ENCODE peak calls at places on chromosome 22, in four cellular contexts. A, F, B and S are unnamed samples.

GRCh38 chr22:31532060-31532459 is 35.7 kb downstream of the SFI1 start:
- DNase-seq in A (no peak), F (no peak), B (no peak), S (no peak)

GRCh38 chr22:47190276-47190956 is 428.0 kb downstream of the TBC1D22A start:
- DNase-seq in A (no peak), F (no peak), B (no peak), S (no peak)

GRCh38 chr22:46172522-46172921 is 22.2 kb downstream of the PPARA start:
- DNase-seq in A (no peak), F (no peak), B (no peak), S (no peak)

GRCh38 chr22:27602390-27602789 is 199.2 kb downstream of the MN1 start:
- DNase-seq in A (peak; percentile 48), F (no peak), B (no peak), S (no peak)

GRCh38 chr22:30205281-30206115 is 41.1 kb downstream of the LIF start:
- DNase-seq in A (peak; percentile 34), F (no peak), B (peak; percentile 40), S (peak; percentile 91)

GRCh38 chr22:45818130-45819085 is 146.8 kb downstream of the ATXN10 start:
- DNase-seq in A (no peak), F (no peak), B (peak; percentile 16), S (no peak)

GRCh38 chr22:23033116-23033905 is 37.0 kb upstream of the GNAZ start:
- DNase-seq in A (no peak), F (no peak), B (no peak), S (no peak)

GRCh38 chr22:31106001-31106571 is 1.3 kb downstream of the SELENOM start:
- DNase-seq in A (no peak), F (no peak), B (no peak), S (no peak)

GRCh38 chr22:30970356-30970746 is 1.3 kb downstream of the TUG1 start:
- DNase-seq in A (no peak), F (no peak), B (no peak), S (no peak)

GRCh38 chr22:30486118-30486517 is 14.3 kb upstream of the SEC14L3 start:
- DNase-seq in A (no peak), F (no peak), B (no peak), S (no peak)

GRCh38 chr22:27573280-27573711 is 228.3 kb downstream of the MN1 start:
- DNase-seq in A (no peak), F (no peak), B (no peak), S (no peak)

GRCh38 chr22:22362939-22363338 is 118.4 kb downstream of the VPREB1 start:
- DNase-seq in A (no peak), F (no peak), B (no peak), S (no peak)

DNA sequence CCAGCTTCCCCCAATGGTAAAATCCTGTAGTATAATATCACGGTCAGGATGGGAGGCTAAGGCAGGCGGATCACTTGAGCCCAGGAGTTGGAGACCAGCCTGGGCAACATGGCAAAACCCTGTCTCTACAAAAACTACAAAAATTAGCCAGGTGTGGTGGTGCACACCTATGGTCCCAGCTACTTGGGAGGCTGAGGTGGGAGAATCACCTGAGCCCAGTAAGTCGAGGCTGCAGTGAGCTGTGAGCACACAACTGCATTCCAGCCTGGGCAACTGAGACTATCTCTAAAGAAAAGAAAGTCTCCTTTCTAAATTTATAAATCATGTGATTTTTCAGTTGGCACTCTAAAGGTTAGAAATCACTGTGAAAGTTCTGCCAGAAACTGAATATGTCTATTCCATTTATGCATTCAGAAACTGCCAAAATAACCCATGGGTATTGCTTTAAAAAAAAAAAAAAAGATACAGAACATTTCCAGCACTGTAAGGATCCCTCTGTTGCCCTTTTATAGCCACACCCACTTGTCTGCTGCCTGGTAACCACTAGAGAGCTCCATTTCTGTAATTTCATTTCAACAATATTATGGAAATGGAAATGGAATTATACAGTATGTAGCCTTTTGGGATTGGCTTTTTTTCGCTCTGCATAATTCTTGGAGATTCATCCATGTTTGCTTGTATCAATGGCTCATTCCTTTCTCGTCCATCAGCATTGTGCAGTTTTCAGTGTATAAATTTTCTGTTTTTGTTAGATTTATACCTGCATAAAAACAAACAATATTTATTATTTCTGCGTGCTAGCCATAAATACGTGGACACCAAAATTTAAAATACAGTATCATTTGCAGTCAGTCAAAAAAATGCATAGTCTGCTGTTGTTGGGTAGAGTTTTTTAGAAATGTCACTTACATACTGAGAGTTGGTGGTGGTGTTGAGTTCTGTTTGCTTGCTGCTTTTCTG is 9.4 kb downstream of the CDC45 start:
- DNase-seq in A (peak; percentile 57), F (no peak), B (no peak), S (peak; percentile 14)
- TF ChIP-seq CHD4 in A (no peak), F (no peak), B (no peak), S (no peak)

GRCh38 chr22:20204821-20205220 is 54.0 kb upstream of the CCDC188 start:
- DNase-seq in A (no peak), F (no peak), B (no peak), S (no peak)

GRCh38 chr22:20205464-20205963 is 54.7 kb upstream of the CCDC188 start:
- DNase-seq in A (no peak), F (no peak), B (no peak), S (no peak)

GRCh38 chr22:20205964-20206708 is 55.3 kb upstream of the CCDC188 start:
- DNase-seq in A (peak; percentile 99), F (peak; percentile 54), B (peak; percentile 37), S (peak; percentile 59)

GRCh38 chr22:20207277-20208025 is 56.6 kb upstream of the CCDC188 start:
- DNase-seq in A (no peak), F (no peak), B (no peak), S (no peak)

DNA sequence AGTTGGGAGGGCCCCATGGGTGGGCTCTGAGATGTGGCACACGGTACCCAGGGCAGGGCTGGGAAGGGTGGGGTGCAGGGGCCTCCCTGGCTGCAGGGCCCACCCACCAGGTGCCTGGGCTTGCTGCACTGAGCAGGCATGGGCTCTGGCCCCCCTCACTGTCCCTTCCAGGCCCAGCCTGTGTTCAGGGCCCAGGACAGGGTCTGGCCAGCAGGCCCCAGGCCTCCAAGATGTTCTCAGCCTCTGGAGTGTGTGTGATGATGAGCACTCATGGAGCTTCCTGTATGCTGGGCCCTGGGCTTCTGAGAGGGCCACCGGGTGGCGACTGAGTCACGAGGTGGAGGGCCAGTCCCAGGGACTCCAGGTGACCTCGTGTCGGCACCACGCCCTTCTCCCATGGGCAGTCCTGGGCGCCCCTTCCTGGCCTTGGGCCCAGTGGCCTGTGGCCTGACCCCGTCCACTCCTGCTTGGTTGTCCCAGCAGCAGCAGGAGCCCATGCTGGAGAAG is 55.9 kb upstream of the CCDC188 start:
- DNase-seq in A (peak; percentile 90), F (no peak), B (no peak), S (peak; percentile 17)
- H3K4me3 ChIP-seq in A (peak overlapping the region; percentile 53), F (peak overlapping the region; percentile 82), B (peak overlapping the region; percentile 38), S (peak overlapping the region; percentile 64)

GRCh38 chr22:36328635-36329216 is 59.0 kb downstream of the MYH9 start:
- DNase-seq in A (peak; percentile 60), F (peak; percentile 51), B (no peak), S (peak; percentile 14)
- TF ChIP-seq CHD4 in A (no peak), F (no peak), B (no peak), S (no peak)

GRCh38 chr22:24401824-24402434 is 25.5 kb upstream of the ADORA2A start:
- DNase-seq in A (no peak), F (no peak), B (no peak), S (no peak)
- H3K4me3 ChIP-seq in A (no peak overlapping the region), F (peak overlapping the region; percentile 49), B (no peak overlapping the region), S (no peak overlapping the region)

GRCh38 chr22:37892566-37893338 is 13.3 kb upstream of the MICALL1 start:
- DNase-seq in A (no peak), F (no peak), B (no peak), S (no peak)
- TF ChIP-seq CHD4 in A (no peak), F (no peak), B (no peak), S (no peak)

GRCh38 chr22:16824718-16825687 is at the start of gene XKR3:
- DNase-seq in A (peak; percentile 43), F (peak; percentile 37), B (no peak), S (no peak)
- H3K4me3 ChIP-seq in A (no peak within 1 kb of the TSS), F (peak within 1 kb of the TSS; percentile 17), B (peak within 1 kb of the TSS; percentile 32), S (no peak within 1 kb of the TSS)

GRCh38 chr22:41504397-41504796 is 35.5 kb downstream of the ACO2 start:
- DNase-seq in A (no peak), F (no peak), B (no peak), S (no peak)
- TF ChIP-seq CHD4 in A (no peak), F (no peak), B (no peak), S (no peak)

DNA sequence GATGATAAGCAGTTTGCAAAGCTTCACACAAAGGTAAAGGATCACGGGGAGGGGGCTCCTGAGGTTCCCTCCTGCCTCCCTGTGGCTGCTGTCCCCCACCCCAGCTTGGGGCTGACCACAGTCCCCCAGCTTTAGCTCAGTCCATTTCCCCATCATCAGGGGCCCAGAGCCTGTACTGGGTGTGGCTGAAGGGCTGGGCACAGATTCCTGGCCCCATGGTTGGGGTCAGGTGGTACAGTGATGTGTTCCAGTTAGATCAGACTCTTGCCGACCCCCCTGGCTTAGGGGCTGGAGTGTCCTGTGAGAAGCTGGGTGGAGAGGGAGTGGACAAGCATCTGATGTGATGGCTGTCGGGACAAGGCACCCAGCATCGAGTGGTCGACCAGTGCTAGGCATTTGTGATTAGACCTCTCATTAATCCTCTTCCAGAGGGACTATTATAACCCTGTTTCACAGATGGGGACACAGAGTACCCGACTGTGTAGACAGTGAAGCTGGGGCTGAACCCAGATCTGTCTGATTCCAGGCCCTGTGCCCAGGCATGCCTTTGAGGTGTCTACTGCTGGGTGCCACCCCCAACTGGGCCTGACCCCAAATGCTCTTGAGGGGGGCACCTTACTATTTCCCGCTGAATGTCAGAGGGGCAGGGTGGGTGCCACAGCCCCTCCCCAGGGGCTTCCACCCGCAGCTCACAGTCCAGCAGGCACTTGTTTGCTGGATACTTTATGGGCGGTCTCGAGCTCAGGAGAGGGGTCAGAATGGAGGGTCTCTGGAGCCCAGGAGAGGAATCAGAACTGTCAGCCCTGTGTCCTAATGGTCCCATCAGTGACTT is 4.3 kb downstream of the SHANK3 start:
- DNase-seq in A (no peak), F (no peak), B (no peak), S (no peak)
- H3K4me3 ChIP-seq in A (no peak overlapping the region), F (no peak overlapping the region), B (no peak overlapping the region), S (no peak overlapping the region)